ENCODE peak calls at places on chromosome 14, in eight cellular contexts. One of them, this sample, is unnamed.

GRCh38 chr14:36723551-36723950 is 61.9 kb downstream of the PAX9 start:
- DNase-seq in OCI-M1: peak
- DNase-seq in DMS153: no peak
- DNase-seq in Calu3: no peak
- DNase-seq in GDM1: no peak
- DNase-seq in tibial artery: no peak
- DNase-seq in Panc1: no peak
- DNase-seq in smooth muscle cell of the brain vasculature: no peak
- DNase-seq in this sample: no peak

GRCh38 chr14:89990623-89991275 is 35.0 kb downstream of the TDP1 start:
- DNase-seq in OCI-M1: no peak
- DNase-seq in DMS153: no peak
- DNase-seq in Calu3: no peak
- DNase-seq in GDM1: no peak
- DNase-seq in tibial artery: no peak
- DNase-seq in Panc1: no peak
- DNase-seq in smooth muscle cell of the brain vasculature: no peak
- DNase-seq in this sample: no peak

GRCh38 chr14:75645051-75645450 is 15.6 kb downstream of the ERG28 start:
- DNase-seq in OCI-M1: no peak
- DNase-seq in DMS153: no peak
- DNase-seq in Calu3: no peak
- DNase-seq in GDM1: no peak
- DNase-seq in tibial artery: no peak
- DNase-seq in Panc1: no peak
- DNase-seq in smooth muscle cell of the brain vasculature: no peak
- DNase-seq in this sample: no peak

GRCh38 chr14:55071870-55072640 is 20.6 kb downstream of the MAPK1IP1L start:
- DNase-seq in OCI-M1: no peak
- DNase-seq in DMS153: no peak
- DNase-seq in Calu3: no peak
- DNase-seq in GDM1: no peak
- DNase-seq in tibial artery: no peak
- DNase-seq in Panc1: no peak
- DNase-seq in smooth muscle cell of the brain vasculature: no peak
- DNase-seq in this sample: no peak

GRCh38 chr14:105378873-105379685 is 19.3 kb upstream of the TEX22 start:
- DNase-seq in OCI-M1: no peak
- DNase-seq in DMS153: no peak
- DNase-seq in Calu3: no peak
- DNase-seq in GDM1: no peak
- DNase-seq in tibial artery: no peak
- DNase-seq in Panc1: no peak
- DNase-seq in smooth muscle cell of the brain vasculature: no peak
- DNase-seq in this sample: no peak

GRCh38 chr14:78316711-78317110 is 146.5 kb downstream of the NRXN3 start:
- DNase-seq in OCI-M1: peak
- DNase-seq in DMS153: no peak
- DNase-seq in Calu3: no peak
- DNase-seq in GDM1: no peak
- DNase-seq in tibial artery: no peak
- DNase-seq in Panc1: no peak
- DNase-seq in smooth muscle cell of the brain vasculature: no peak
- DNase-seq in this sample: no peak

GRCh38 chr14:103206023-103206481 is 82.8 kb downstream of the TNFAIP2 start:
- DNase-seq in OCI-M1: no peak
- DNase-seq in DMS153: no peak
- DNase-seq in Calu3: no peak
- DNase-seq in GDM1: no peak
- DNase-seq in tibial artery: no peak
- DNase-seq in Panc1: no peak
- DNase-seq in smooth muscle cell of the brain vasculature: no peak
- DNase-seq in this sample: no peak

GRCh38 chr14:23929131-23929530 is 24.4 kb upstream of the DHRS4 start:
- DNase-seq in OCI-M1: no peak
- DNase-seq in DMS153: no peak
- DNase-seq in Calu3: no peak
- DNase-seq in GDM1: no peak
- DNase-seq in tibial artery: no peak
- DNase-seq in Panc1: no peak
- DNase-seq in smooth muscle cell of the brain vasculature: no peak
- DNase-seq in this sample: no peak

GRCh38 chr14:71659165-71659564 is 273.1 kb upstream of the RGS6 start:
- DNase-seq in OCI-M1: no peak
- DNase-seq in DMS153: no peak
- DNase-seq in Calu3: peak
- DNase-seq in GDM1: no peak
- DNase-seq in tibial artery: no peak
- DNase-seq in Panc1: no peak
- DNase-seq in smooth muscle cell of the brain vasculature: no peak
- DNase-seq in this sample: no peak

GRCh38 chr14:37215345-37215744 is 17.6 kb downstream of the MIPOL1 start:
- DNase-seq in OCI-M1: no peak
- DNase-seq in DMS153: no peak
- DNase-seq in Calu3: no peak
- DNase-seq in GDM1: no peak
- DNase-seq in tibial artery: no peak
- DNase-seq in Panc1: no peak
- DNase-seq in smooth muscle cell of the brain vasculature: no peak
- DNase-seq in this sample: no peak

GRCh38 chr14:25887251-25887908 is 710.5 kb downstream of the NOVA1 start:
- DNase-seq in OCI-M1: no peak
- DNase-seq in DMS153: no peak
- DNase-seq in Calu3: no peak
- DNase-seq in GDM1: no peak
- DNase-seq in tibial artery: no peak
- DNase-seq in Panc1: no peak
- DNase-seq in smooth muscle cell of the brain vasculature: no peak
- DNase-seq in this sample: no peak

GRCh38 chr14:78238141-78238540 is 68.0 kb downstream of the NRXN3 start:
- DNase-seq in OCI-M1: no peak
- DNase-seq in DMS153: no peak
- DNase-seq in Calu3: no peak
- DNase-seq in GDM1: no peak
- DNase-seq in tibial artery: no peak
- DNase-seq in Panc1: no peak
- DNase-seq in smooth muscle cell of the brain vasculature: no peak
- DNase-seq in this sample: no peak

GRCh38 chr14:34420547-34421150 is 41.4 kb downstream of the SPTSSA start:
- DNase-seq in OCI-M1: no peak
- DNase-seq in DMS153: no peak
- DNase-seq in Calu3: no peak
- DNase-seq in GDM1: no peak
- DNase-seq in tibial artery: no peak
- DNase-seq in Panc1: no peak
- DNase-seq in smooth muscle cell of the brain vasculature: no peak
- DNase-seq in this sample: no peak